ENCODE peak calls at places on chromosomes 16 and 17, in four cellular contexts. One of them, this sample, is unnamed.

GRCh38 chr16:55576369-55576768 is 9.9 kb downstream of the CAPNS2 start:
- DNase-seq in heart right ventricle: no peak
- DNase-seq in cardiac fibroblast: no peak
- DNase-seq in cardiac muscle cell: no peak
- DNase-seq in this sample: no peak

GRCh38 chr17:67831268-67831667 is 6.0 kb downstream of the BPTF start:
- DNase-seq in cardiac muscle cell: no peak
- DNase-seq in cardiac fibroblast: no peak
- DNase-seq in heart right ventricle: no peak
- DNase-seq in this sample: no peak

GRCh38 chr16:65235339-65236177 is 113.7 kb upstream of the CDH11 start:
- DNase-seq in cardiac muscle cell: no peak
- DNase-seq in cardiac fibroblast: no peak
- DNase-seq in heart right ventricle: no peak
- DNase-seq in this sample: no peak

GRCh38 chr16:11497329-11497805 is 89.4 kb downstream of the LITAF start:
- DNase-seq in cardiac fibroblast: peak
- DNase-seq in cardiac muscle cell: peak
- DNase-seq in heart right ventricle: peak
- DNase-seq in this sample: no peak

GRCh38 chr16:47504599-47504998 is 43.5 kb downstream of the PHKB start:
- DNase-seq in cardiac fibroblast: no peak
- DNase-seq in cardiac muscle cell: no peak
- DNase-seq in heart right ventricle: no peak
- DNase-seq in this sample: no peak

GRCh38 chr16:8173111-8173644 is 417.1 kb downstream of the TMEM114 start:
- DNase-seq in heart right ventricle: peak
- DNase-seq in cardiac muscle cell: peak
- DNase-seq in cardiac fibroblast: peak
- DNase-seq in this sample: no peak

GRCh38 chr17:44278006-44278405 is 10.1 kb upstream of the SLC4A1 start:
- DNase-seq in cardiac muscle cell: no peak
- DNase-seq in heart right ventricle: no peak
- DNase-seq in cardiac fibroblast: peak
- DNase-seq in this sample: no peak

GRCh38 chr16:60073376-60073775 is 1339.3 kb upstream of the GOT2 start:
- DNase-seq in cardiac muscle cell: no peak
- DNase-seq in cardiac fibroblast: no peak
- DNase-seq in heart right ventricle: no peak
- DNase-seq in this sample: no peak

GRCh38 chr16:3152273-3153076 is 17.6 kb downstream of the ZNF213 start:
- DNase-seq in cardiac fibroblast: peak
- DNase-seq in cardiac muscle cell: peak
- DNase-seq in heart right ventricle: peak
- DNase-seq in this sample: peak

GRCh38 chr16:76201385-76201784 is 75.8 kb upstream of the CNTNAP4 start:
- DNase-seq in cardiac muscle cell: no peak
- DNase-seq in cardiac fibroblast: no peak
- DNase-seq in heart right ventricle: no peak
- DNase-seq in this sample: no peak

GRCh38 chr17:60102632-60103047 is 23.9 kb upstream of the HEATR6 start:
- DNase-seq in heart right ventricle: peak
- DNase-seq in cardiac muscle cell: peak
- DNase-seq in cardiac fibroblast: peak
- DNase-seq in this sample: peak

GRCh38 chr17:6775871-6776405 is at the start of gene FBXO39:
- DNase-seq in cardiac muscle cell: peak
- DNase-seq in cardiac fibroblast: no peak
- DNase-seq in heart right ventricle: peak
- DNase-seq in this sample: no peak

GRCh38 chr17:20174588-20175265 is 165.6 kb downstream of the SPECC1 start:
- DNase-seq in cardiac fibroblast: peak
- DNase-seq in heart right ventricle: no peak
- DNase-seq in cardiac muscle cell: peak
- DNase-seq in this sample: no peak

GRCh38 chr16:85987750-85988078 is 88.8 kb downstream of the IRF8 start:
- DNase-seq in cardiac fibroblast: peak
- DNase-seq in cardiac muscle cell: no peak
- DNase-seq in heart right ventricle: no peak
- DNase-seq in this sample: no peak

GRCh38 chr17:29617481-29618271 is 5.0 kb downstream of the CORO6 start:
- DNase-seq in heart right ventricle: peak
- DNase-seq in cardiac muscle cell: peak
- DNase-seq in cardiac fibroblast: peak
- DNase-seq in this sample: peak

GRCh38 chr17:17416007-17416399 is 60.8 kb upstream of the MED9 start:
- DNase-seq in heart right ventricle: no peak
- DNase-seq in cardiac muscle cell: peak
- DNase-seq in cardiac fibroblast: peak
- DNase-seq in this sample: no peak

GRCh38 chr17:12896386-12896785 is 107.1 kb downstream of the ARHGAP44 start:
- DNase-seq in cardiac fibroblast: no peak
- DNase-seq in heart right ventricle: no peak
- DNase-seq in cardiac muscle cell: no peak
- DNase-seq in this sample: no peak

GRCh38 chr16:191783-192294 is 11.6 kb downstream of the HBQ1 start:
- DNase-seq in cardiac muscle cell: no peak
- DNase-seq in heart right ventricle: no peak
- DNase-seq in cardiac fibroblast: no peak
- DNase-seq in this sample: no peak